ENCODE peak calls at places on chromosomes 12 and 14, in ten cellular contexts. L is pulmonary artery endothelial cell; W is IMR-90; X is T-helper 2 cell; A is activated CD4-positive, CD25-positive, alpha-beta regulatory T cell treated with anti-CD3 and anti-CD28 coated beads, Interleukin-2, amount 50 U/mL, for 16 hours; U is HL-60; N is GM12892; E is GM12864; Z is NCI-H345; D is hepatocyte. I is an unnamed sample.

GRCh38 chr12:15966426-15966825 is 55.3 kb downstream of the DERA start:
- DNase-seq in Z (no peak), L (no peak), U (no peak), E (no peak), W (peak; percentile 47), X (no peak), D (no peak), N (no peak), A (no peak), I (peak; percentile 40)

GRCh38 chr12:66409195-66409871 is 107.0 kb downstream of the HELB start:
- DNase-seq in D (peak; percentile 50), W (peak; percentile 80), X (peak; percentile 31), L (peak; percentile 43), N (no peak), E (peak; percentile 12), Z (no peak), A (no peak), U (peak; percentile 43), I (peak; percentile 69)

GRCh38 chr14:101477648-101478047 is 83.6 kb upstream of the DIO3 start:
- DNase-seq in L (no peak), N (no peak), X (no peak), A (no peak), D (no peak), W (peak; percentile 35), Z (no peak), U (no peak), E (no peak), I (no peak)

GRCh38 chr14:81234268-81234667 is 13.5 kb upstream of the GTF2A1 start:
- DNase-seq in L (no peak), Z (no peak), X (no peak), W (no peak), E (no peak), A (no peak), D (no peak), N (no peak), U (no peak), I (peak; percentile 4)

GRCh38 chr12:116784238-116784612 is 46.1 kb downstream of the RNFT2 start:
- DNase-seq in Z (no peak), U (no peak), D (no peak), W (no peak), E (no peak), L (no peak), A (no peak), X (no peak), N (no peak), I (no peak)

GRCh38 chr12:101743724-101744472 is 4.6 kb upstream of the SYCP3 start:
- DNase-seq in D (no peak), U (no peak), A (no peak), N (no peak), W (no peak), X (peak; percentile 19), E (peak; percentile 59), L (no peak), Z (no peak), I (no peak)

GRCh38 chr12:79409562-79409961 is 281.2 kb downstream of the PAWR start:
- DNase-seq in W (peak; percentile 87), U (no peak), L (no peak), D (peak; percentile 6), X (no peak), E (no peak), N (no peak), A (no peak), Z (no peak), I (peak; percentile 13)

GRCh38 chr14:31819281-31819680 is 257.8 kb upstream of the ARHGAP5 start:
- DNase-seq in U (no peak), Z (no peak), A (no peak), X (no peak), W (no peak), E (no peak), N (no peak), D (no peak), L (no peak), I (no peak)

GRCh38 chr14:69281450-69282169 is 21.7 kb downstream of the GALNT16 start:
- DNase-seq in L (no peak), X (no peak), Z (peak; percentile 50), E (no peak), A (no peak), W (peak; percentile 5), N (no peak), U (no peak), D (no peak), I (no peak)

GRCh38 chr14:54348001-54348611 is 48.7 kb upstream of the CDKN3 start:
- DNase-seq in W (peak; percentile 47), Z (peak; percentile 68), U (peak; percentile 16), E (no peak), A (no peak), X (no peak), L (no peak), N (peak; percentile 9), D (peak; percentile 85), I (peak; percentile 61)

I was measured in dermis microvascular lymphatic vessel endothelial cell.